ENCODE peak calls at places on chromosomes 5 and 9, in seven cellular contexts. One of them, this sample, is unnamed.

GRCh38 chr9:137117269-137117731 is 2.8 kb upstream of the DPP7 start:
- DNase-seq in T-helper 2 cell: no peak
- DNase-seq in gastrocnemius medialis: no peak
- DNase-seq in posterior vena cava: no peak
- DNase-seq in choroid plexus epithelial cell: no peak
- DNase-seq in activated naive CD8-positive, alpha-beta T cell treated with anti-CD3 and anti-CD28 coated beads, Interleukin-2, amount 50 U/mL, for 16 hours: no peak
- DNase-seq in NCI-H2081: no peak
- DNase-seq in this sample: no peak

GRCh38 chr5:16726538-16726946 is 109.7 kb upstream of the RETREG1 start:
- DNase-seq in T-helper 2 cell: no peak
- DNase-seq in gastrocnemius medialis: no peak
- DNase-seq in posterior vena cava: no peak
- DNase-seq in choroid plexus epithelial cell: peak; percentile 7
- DNase-seq in activated naive CD8-positive, alpha-beta T cell treated with anti-CD3 and anti-CD28 coated beads, Interleukin-2, amount 50 U/mL, for 16 hours: no peak
- DNase-seq in NCI-H2081: peak; percentile 89
- DNase-seq in this sample: no peak

GRCh38 chr5:140567871-140568270 is 3.2 kb downstream of the SLC35A4 start:
- DNase-seq in T-helper 2 cell: no peak
- DNase-seq in gastrocnemius medialis: no peak
- DNase-seq in posterior vena cava: no peak
- DNase-seq in choroid plexus epithelial cell: no peak
- DNase-seq in activated naive CD8-positive, alpha-beta T cell treated with anti-CD3 and anti-CD28 coated beads, Interleukin-2, amount 50 U/mL, for 16 hours: no peak
- DNase-seq in NCI-H2081: no peak
- DNase-seq in this sample: no peak

GRCh38 chr9:128987800-128988199 is 40.3 kb downstream of the NUP188 start:
- DNase-seq in T-helper 2 cell: no peak
- DNase-seq in gastrocnemius medialis: peak; percentile 38
- DNase-seq in posterior vena cava: peak; percentile 84
- DNase-seq in choroid plexus epithelial cell: peak; percentile 74
- DNase-seq in activated naive CD8-positive, alpha-beta T cell treated with anti-CD3 and anti-CD28 coated beads, Interleukin-2, amount 50 U/mL, for 16 hours: no peak
- DNase-seq in NCI-H2081: no peak
- DNase-seq in this sample: no peak

GRCh38 chr5:67233075-67233474 is 36.5 kb upstream of the CD180 start:
- DNase-seq in T-helper 2 cell: no peak
- DNase-seq in gastrocnemius medialis: no peak
- DNase-seq in posterior vena cava: no peak
- DNase-seq in choroid plexus epithelial cell: peak; percentile 59
- DNase-seq in activated naive CD8-positive, alpha-beta T cell treated with anti-CD3 and anti-CD28 coated beads, Interleukin-2, amount 50 U/mL, for 16 hours: no peak
- DNase-seq in NCI-H2081: no peak
- DNase-seq in this sample: no peak

GRCh38 chr9:20903214-20903613 is 128.2 kb downstream of the HACD4 start:
- DNase-seq in T-helper 2 cell: no peak
- DNase-seq in gastrocnemius medialis: no peak
- DNase-seq in posterior vena cava: no peak
- DNase-seq in choroid plexus epithelial cell: no peak
- DNase-seq in activated naive CD8-positive, alpha-beta T cell treated with anti-CD3 and anti-CD28 coated beads, Interleukin-2, amount 50 U/mL, for 16 hours: no peak
- DNase-seq in NCI-H2081: no peak
- DNase-seq in this sample: no peak

GRCh38 chr5:23977996-23978395 is 470.6 kb downstream of the PRDM9 start:
- DNase-seq in T-helper 2 cell: no peak
- DNase-seq in gastrocnemius medialis: no peak
- DNase-seq in posterior vena cava: no peak
- DNase-seq in choroid plexus epithelial cell: no peak
- DNase-seq in activated naive CD8-positive, alpha-beta T cell treated with anti-CD3 and anti-CD28 coated beads, Interleukin-2, amount 50 U/mL, for 16 hours: no peak
- DNase-seq in NCI-H2081: no peak
- DNase-seq in this sample: no peak

GRCh38 chr9:134546231-134546731 is 95.3 kb upstream of the COL5A1 start:
- DNase-seq in T-helper 2 cell: no peak
- DNase-seq in gastrocnemius medialis: no peak
- DNase-seq in posterior vena cava: peak; percentile 82
- DNase-seq in choroid plexus epithelial cell: peak; percentile 80
- DNase-seq in activated naive CD8-positive, alpha-beta T cell treated with anti-CD3 and anti-CD28 coated beads, Interleukin-2, amount 50 U/mL, for 16 hours: no peak
- DNase-seq in NCI-H2081: no peak
- DNase-seq in this sample: no peak

GRCh38 chr5:131164161-131164930 is 710 bp downstream of the HINT1 start:
- DNase-seq in T-helper 2 cell: peak; percentile 34
- DNase-seq in gastrocnemius medialis: peak; percentile 32
- DNase-seq in posterior vena cava: peak; percentile 89
- DNase-seq in choroid plexus epithelial cell: peak; percentile 85
- DNase-seq in activated naive CD8-positive, alpha-beta T cell treated with anti-CD3 and anti-CD28 coated beads, Interleukin-2, amount 50 U/mL, for 16 hours: peak; percentile 17
- DNase-seq in NCI-H2081: peak; percentile 48
- DNase-seq in this sample: peak; percentile 48

GRCh38 chr5:79962580-79963222 is 28.4 kb downstream of the MTX3 start:
- DNase-seq in T-helper 2 cell: no peak
- DNase-seq in gastrocnemius medialis: no peak
- DNase-seq in posterior vena cava: no peak
- DNase-seq in choroid plexus epithelial cell: no peak
- DNase-seq in activated naive CD8-positive, alpha-beta T cell treated with anti-CD3 and anti-CD28 coated beads, Interleukin-2, amount 50 U/mL, for 16 hours: no peak
- DNase-seq in NCI-H2081: no peak
- DNase-seq in this sample: no peak

GRCh38 chr5:72443883-72444282 is 63.3 kb downstream of the ZNF366 start:
- DNase-seq in T-helper 2 cell: no peak
- DNase-seq in gastrocnemius medialis: no peak
- DNase-seq in posterior vena cava: no peak
- DNase-seq in choroid plexus epithelial cell: no peak
- DNase-seq in activated naive CD8-positive, alpha-beta T cell treated with anti-CD3 and anti-CD28 coated beads, Interleukin-2, amount 50 U/mL, for 16 hours: no peak
- DNase-seq in NCI-H2081: no peak
- DNase-seq in this sample: no peak

GRCh38 chr5:55568629-55569512 is 34.1 kb upstream of the PLPP1 start:
- DNase-seq in T-helper 2 cell: no peak
- DNase-seq in gastrocnemius medialis: no peak
- DNase-seq in posterior vena cava: no peak
- DNase-seq in choroid plexus epithelial cell: no peak
- DNase-seq in activated naive CD8-positive, alpha-beta T cell treated with anti-CD3 and anti-CD28 coated beads, Interleukin-2, amount 50 U/mL, for 16 hours: no peak
- DNase-seq in NCI-H2081: no peak
- DNase-seq in this sample: no peak

GRCh38 chr5:149264432-149265069 is 7.1 kb upstream of the AFAP1L1 start:
- DNase-seq in T-helper 2 cell: peak; percentile 27
- DNase-seq in gastrocnemius medialis: no peak
- DNase-seq in posterior vena cava: no peak
- DNase-seq in choroid plexus epithelial cell: no peak
- DNase-seq in activated naive CD8-positive, alpha-beta T cell treated with anti-CD3 and anti-CD28 coated beads, Interleukin-2, amount 50 U/mL, for 16 hours: no peak
- DNase-seq in NCI-H2081: peak; percentile 53
- DNase-seq in this sample: peak; percentile 50

GRCh38 chr5:179292681-179293080 is 52.6 kb downstream of the ADAMTS2 start:
- DNase-seq in T-helper 2 cell: no peak
- DNase-seq in gastrocnemius medialis: no peak
- DNase-seq in posterior vena cava: peak; percentile 69
- DNase-seq in choroid plexus epithelial cell: no peak
- DNase-seq in activated naive CD8-positive, alpha-beta T cell treated with anti-CD3 and anti-CD28 coated beads, Interleukin-2, amount 50 U/mL, for 16 hours: no peak
- DNase-seq in NCI-H2081: no peak
- DNase-seq in this sample: no peak

GRCh38 chr5:72814864-72815263 is 1.6 kb upstream of the TNPO1 start:
- DNase-seq in T-helper 2 cell: no peak
- DNase-seq in gastrocnemius medialis: no peak
- DNase-seq in posterior vena cava: no peak
- DNase-seq in choroid plexus epithelial cell: no peak
- DNase-seq in activated naive CD8-positive, alpha-beta T cell treated with anti-CD3 and anti-CD28 coated beads, Interleukin-2, amount 50 U/mL, for 16 hours: no peak
- DNase-seq in NCI-H2081: no peak
- DNase-seq in this sample: no peak

GRCh38 chr9:99296375-99296951 is 74.4 kb downstream of the SEC61B start:
- DNase-seq in T-helper 2 cell: no peak
- DNase-seq in gastrocnemius medialis: no peak
- DNase-seq in posterior vena cava: peak; percentile 79
- DNase-seq in choroid plexus epithelial cell: peak; percentile 16
- DNase-seq in activated naive CD8-positive, alpha-beta T cell treated with anti-CD3 and anti-CD28 coated beads, Interleukin-2, amount 50 U/mL, for 16 hours: no peak
- DNase-seq in NCI-H2081: no peak
- DNase-seq in this sample: no peak

GRCh38 chr5:77431286-77431685 is 60.8 kb downstream of the WDR41 start:
- DNase-seq in T-helper 2 cell: no peak
- DNase-seq in gastrocnemius medialis: no peak
- DNase-seq in posterior vena cava: no peak
- DNase-seq in choroid plexus epithelial cell: peak; percentile 51
- DNase-seq in activated naive CD8-positive, alpha-beta T cell treated with anti-CD3 and anti-CD28 coated beads, Interleukin-2, amount 50 U/mL, for 16 hours: no peak
- DNase-seq in NCI-H2081: no peak
- DNase-seq in this sample: no peak

GRCh38 chr5:54135042-54135441 is 175.3 kb downstream of the ARL15 start:
- DNase-seq in T-helper 2 cell: no peak
- DNase-seq in gastrocnemius medialis: no peak
- DNase-seq in posterior vena cava: no peak
- DNase-seq in choroid plexus epithelial cell: peak; percentile 46
- DNase-seq in activated naive CD8-positive, alpha-beta T cell treated with anti-CD3 and anti-CD28 coated beads, Interleukin-2, amount 50 U/mL, for 16 hours: no peak
- DNase-seq in NCI-H2081: no peak
- DNase-seq in this sample: no peak

GRCh38 chr5:158560170-158560569 is 539.5 kb downstream of the EBF1 start:
- DNase-seq in T-helper 2 cell: no peak
- DNase-seq in gastrocnemius medialis: no peak
- DNase-seq in posterior vena cava: no peak
- DNase-seq in choroid plexus epithelial cell: peak; percentile 56
- DNase-seq in activated naive CD8-positive, alpha-beta T cell treated with anti-CD3 and anti-CD28 coated beads, Interleukin-2, amount 50 U/mL, for 16 hours: no peak
- DNase-seq in NCI-H2081: peak; percentile 12
- DNase-seq in this sample: no peak

GRCh38 chr5:115842952-115843351 is 1.2 kb downstream of the AP3S1 start:
- DNase-seq in T-helper 2 cell: no peak
- DNase-seq in gastrocnemius medialis: no peak
- DNase-seq in posterior vena cava: no peak
- DNase-seq in choroid plexus epithelial cell: no peak
- DNase-seq in activated naive CD8-positive, alpha-beta T cell treated with anti-CD3 and anti-CD28 coated beads, Interleukin-2, amount 50 U/mL, for 16 hours: no peak
- DNase-seq in NCI-H2081: peak; percentile 23
- DNase-seq in this sample: no peak

GRCh38 chr9:33676746-33677505 is 118.4 kb upstream of the PRSS3 start:
- DNase-seq in T-helper 2 cell: peak; percentile 8
- DNase-seq in gastrocnemius medialis: no peak
- DNase-seq in posterior vena cava: peak; percentile 76
- DNase-seq in choroid plexus epithelial cell: no peak
- DNase-seq in activated naive CD8-positive, alpha-beta T cell treated with anti-CD3 and anti-CD28 coated beads, Interleukin-2, amount 50 U/mL, for 16 hours: no peak
- DNase-seq in NCI-H2081: peak; percentile 86
- DNase-seq in this sample: peak; percentile 0

GRCh38 chr9:14309403-14309802 is 4.5 kb downstream of the NFIB start:
- DNase-seq in T-helper 2 cell: no peak
- DNase-seq in gastrocnemius medialis: no peak
- DNase-seq in posterior vena cava: no peak
- DNase-seq in choroid plexus epithelial cell: peak; percentile 80
- DNase-seq in activated naive CD8-positive, alpha-beta T cell treated with anti-CD3 and anti-CD28 coated beads, Interleukin-2, amount 50 U/mL, for 16 hours: no peak
- DNase-seq in NCI-H2081: peak; percentile 78
- DNase-seq in this sample: no peak

GRCh38 chr9:6545017-6545691 is 100.4 kb downstream of the GLDC start:
- DNase-seq in T-helper 2 cell: no peak
- DNase-seq in gastrocnemius medialis: no peak
- DNase-seq in posterior vena cava: no peak
- DNase-seq in choroid plexus epithelial cell: no peak
- DNase-seq in activated naive CD8-positive, alpha-beta T cell treated with anti-CD3 and anti-CD28 coated beads, Interleukin-2, amount 50 U/mL, for 16 hours: no peak
- DNase-seq in NCI-H2081: no peak
- DNase-seq in this sample: no peak

GRCh38 chr5:148807845-148808244 is 18.6 kb upstream of the ADRB2 start:
- DNase-seq in T-helper 2 cell: no peak
- DNase-seq in gastrocnemius medialis: no peak
- DNase-seq in posterior vena cava: no peak
- DNase-seq in choroid plexus epithelial cell: peak; percentile 44
- DNase-seq in activated naive CD8-positive, alpha-beta T cell treated with anti-CD3 and anti-CD28 coated beads, Interleukin-2, amount 50 U/mL, for 16 hours: no peak
- DNase-seq in NCI-H2081: no peak
- DNase-seq in this sample: no peak